ENCODE peak calls at places on chromosomes 4 and X, in seven cellular contexts. X is HCT116, Q is right lobe of liver, L is upper lobe of left lung, R is uterus, B is adrenal gland, K is ovary. I is an unnamed sample. For H3K27me3, the result is how much of the 10 kb centered on the place peaks cover.

GRCh38 chr4:185276036-185276435 is 66.6 kb downstream of the SNX25 start:
- DNase-seq in X (no peak), B (no peak), R (no peak), Q (no peak), K (no peak), L (no peak), I (no peak)

GRCh38 chr4:63663870-63664269 is 745.4 kb downstream of the TECRL start:
- DNase-seq in L (no peak), K (no peak), X (no peak), B (no peak), R (no peak), Q (no peak), I (no peak)

GRCh38 chr4:65242156-65242846 is 428.0 kb downstream of the EPHA5 start:
- DNase-seq in Q (no peak), K (no peak), R (no peak), X (no peak), B (no peak), L (peak), I (no peak)

GRCh38 chr4:164467493-164467892 is 286.4 kb upstream of the SMIM31 start:
- DNase-seq in R (no peak), K (no peak), X (peak), B (no peak), Q (no peak), L (no peak), I (no peak)

GRCh38 chrX:123184858-123185251 is 777 bp downstream of the GRIA3 start:
- DNase-seq in L (peak), Q (peak), X (no peak), R (peak), B (peak), K (peak), I (no peak)

GRCh38 chr4:185004562-185005208 is 13.6 kb upstream of the HELT start:
- DNase-seq in X (no peak), Q (peak), L (peak), R (no peak), K (peak), B (peak), I (no peak)

GRCh38 chr4:7487998-7488671 is 53.4 kb upstream of the PSAPL1 start:
- DNase-seq in K (no peak), L (no peak), R (no peak), Q (no peak), X (no peak), B (no peak), I (no peak)

GRCh38 chr4:4590496-4590895 is 48.6 kb upstream of the STX18 start:
- DNase-seq in L (no peak), B (no peak), X (no peak), Q (no peak), R (no peak), K (no peak), I (no peak)

GRCh38 chr4:48913346-48913745 is 6.8 kb upstream of the OCIAD2 start:
- DNase-seq in Q (no peak), K (no peak), R (peak), X (no peak), B (peak), L (no peak), I (no peak)

GRCh38 chr4:182277402-182277801 is 34.2 kb downstream of the TENM3 start:
- DNase-seq in B (no peak), R (no peak), X (no peak), K (no peak), L (no peak), Q (no peak), I (no peak)

GRCh38 chr4:74873545-74874295 is 59.2 kb upstream of the PARM1 start:
- DNase-seq in R (no peak), Q (no peak), X (no peak), L (no peak), B (no peak), K (no peak), I (no peak)

GRCh38 chrX:116749943-116750342 is 287.2 kb upstream of the CT83 start:
- DNase-seq in L (no peak), R (no peak), X (no peak), B (no peak), Q (no peak), K (no peak), I (no peak)

GRCh38 chr4:109051054-109051453 is 251.4 kb downstream of the COL25A1 start:
- DNase-seq in R (no peak), X (no peak), B (no peak), K (no peak), Q (no peak), L (no peak), I (no peak)

GRCh38 chr4:42627887-42628646 is 28.8 kb downstream of the ATP8A1 start:
- DNase-seq in B (peak), L (no peak), Q (no peak), R (peak), X (no peak), K (peak), I (peak)

GRCh38 chr4:33837043-33837442 is 2407.3 kb downstream of the ARAP2 start:
- DNase-seq in X (no peak), R (no peak), K (no peak), Q (no peak), L (no peak), B (no peak), I (no peak)

GRCh38 chr4:184459413-184459812 is 14.9 kb downstream of the IRF2 start:
- DNase-seq in B (no peak), X (no peak), Q (no peak), K (no peak), L (no peak), R (no peak), I (no peak)

GRCh38 chr4:118948545-118949144 is 60.0 kb downstream of the SYNPO2 start:
- DNase-seq in K (no peak), L (no peak), R (no peak), X (no peak), Q (no peak), B (no peak), I (no peak)

GRCh38 chr4:47465008-47465407 is 1.5 kb upstream of the COMMD8 start:
- DNase-seq in B (no peak), K (no peak), R (no peak), Q (no peak), X (no peak), L (no peak), I (no peak)

GRCh38 chr4:17111959-17112659 is 213.7 kb upstream of the LDB2 start:
- DNase-seq in B (peak), Q (no peak), L (no peak), R (no peak), X (no peak), K (no peak), I (no peak)

GRCh38 chr4:119665718-119666117 is 37.1 kb upstream of the PDE5A start:
- DNase-seq in L (no peak), K (no peak), X (no peak), Q (no peak), B (no peak), R (no peak), I (no peak)

GRCh38 chrX:154840856-154841255 is 6.4 kb upstream of the SMIM9 start:
- DNase-seq in R (no peak), X (peak), Q (no peak), K (no peak), B (no peak), L (no peak), I (no peak)

GRCh38 chr4:2634014-2634413 is 97.6 kb downstream of the FAM193A start:
- DNase-seq in R (no peak), Q (no peak), B (peak), K (no peak), X (no peak), L (no peak), I (peak)

DNA sequence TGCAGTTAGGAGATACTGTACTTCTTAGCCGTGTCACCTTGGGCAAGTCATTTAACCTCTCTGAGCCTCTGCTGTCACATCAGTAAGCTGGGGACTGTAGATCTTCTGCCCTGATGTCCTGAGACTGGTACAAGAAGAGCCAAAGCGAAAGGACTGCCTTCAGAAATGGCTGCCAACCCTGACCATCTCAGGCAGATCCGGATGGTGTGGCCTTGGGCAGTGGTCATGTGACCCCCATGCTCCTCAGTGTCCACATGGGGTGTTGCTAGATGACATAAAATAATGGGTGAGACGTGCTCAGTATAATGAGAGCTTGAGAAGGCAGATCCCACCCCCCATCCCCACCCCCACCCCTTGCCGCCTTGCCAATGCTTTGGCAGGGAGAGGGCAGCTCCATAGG is 60.4 kb upstream of the MTM1 start:
- DNase-seq in X (no peak), B (peak), L (no peak), K (no peak), Q (no peak), R (no peak), I (no peak)
- H3K4me3 ChIP-seq in X (no peak), B (no peak), L (no peak), K (no peak), Q (no peak), R (no peak), I (no peak)

GRCh38 chr4:28636971-28637370 is 1776.3 kb downstream of the STIM2 start:
- DNase-seq in R (no peak), K (no peak), B (no peak), X (no peak), L (no peak), Q (no peak), I (no peak)

GRCh38 chr4:28639747-28640146 is 1779.1 kb downstream of the STIM2 start:
- DNase-seq in K (no peak), L (no peak), Q (no peak), R (no peak), X (no peak), B (no peak), I (no peak)
- TF ChIP-seq POLR2A in K (no peak), L (no peak), Q (no peak), R (no peak), X (no peak), B (no peak), I (no peak)

GRCh38 chr4:154424810-154425484 is 66.7 kb downstream of the DCHS2 start:
- DNase-seq in K (no peak), X (no peak), R (no peak), B (no peak), Q (no peak), L (no peak), I (no peak)
- H3K27me3 ChIP-seq in K (under half), X (under half), R (under half), B (under half), Q (under half), L (under half), I (under half)

DNA sequence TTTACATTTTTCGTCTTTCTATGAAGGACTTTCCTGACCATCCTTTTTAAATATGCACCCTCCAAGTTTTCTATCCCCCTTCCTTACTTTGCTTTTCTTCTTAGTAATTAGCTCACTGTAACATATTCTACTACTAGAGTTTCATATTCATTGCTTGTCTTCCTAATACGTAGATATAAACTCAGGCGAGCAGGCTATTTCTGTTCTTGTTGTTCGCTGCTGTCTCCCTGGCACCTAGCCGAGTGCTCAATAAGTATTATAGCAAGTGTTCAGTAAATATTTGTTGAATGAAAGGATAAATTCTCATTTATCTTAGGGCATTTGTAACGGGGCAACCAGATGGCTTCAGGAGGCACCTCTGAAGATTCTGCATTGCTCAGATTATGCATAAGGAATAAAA is 6.8 kb upstream of the RHOH start:
- DNase-seq in R (no peak), Q (no peak), L (no peak), X (no peak), B (no peak), K (peak), I (no peak)
- H3K4me3 ChIP-seq in R (no peak), Q (no peak), L (no peak), X (no peak), B (no peak), K (no peak), I (no peak)

DNA sequence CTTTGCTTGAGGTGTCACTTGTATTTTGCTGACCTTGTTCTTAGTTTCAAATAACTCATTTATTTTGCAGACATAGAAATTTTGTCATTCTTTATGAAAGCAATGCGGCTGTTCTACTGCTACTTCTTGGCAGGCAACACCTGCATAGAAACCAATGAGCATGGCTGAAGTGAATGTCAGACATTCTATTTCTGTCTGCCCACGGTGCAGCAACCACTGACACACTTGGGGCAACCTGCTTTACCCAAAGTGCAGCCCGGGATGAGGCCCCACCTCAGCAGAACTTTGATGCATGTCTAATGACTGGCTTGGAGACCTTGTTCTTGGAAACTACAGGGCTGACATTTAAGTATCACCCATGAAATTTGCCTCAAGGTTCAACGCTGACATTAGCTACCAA is 93.6 kb downstream of the RBM47 start:
- DNase-seq in B (no peak), X (no peak), K (no peak), L (no peak), Q (no peak), R (no peak), I (peak)
- TF ChIP-seq POLR2A in B (no peak), X (no peak), K (no peak), L (no peak), Q (no peak), R (no peak), I (no peak)

DNA sequence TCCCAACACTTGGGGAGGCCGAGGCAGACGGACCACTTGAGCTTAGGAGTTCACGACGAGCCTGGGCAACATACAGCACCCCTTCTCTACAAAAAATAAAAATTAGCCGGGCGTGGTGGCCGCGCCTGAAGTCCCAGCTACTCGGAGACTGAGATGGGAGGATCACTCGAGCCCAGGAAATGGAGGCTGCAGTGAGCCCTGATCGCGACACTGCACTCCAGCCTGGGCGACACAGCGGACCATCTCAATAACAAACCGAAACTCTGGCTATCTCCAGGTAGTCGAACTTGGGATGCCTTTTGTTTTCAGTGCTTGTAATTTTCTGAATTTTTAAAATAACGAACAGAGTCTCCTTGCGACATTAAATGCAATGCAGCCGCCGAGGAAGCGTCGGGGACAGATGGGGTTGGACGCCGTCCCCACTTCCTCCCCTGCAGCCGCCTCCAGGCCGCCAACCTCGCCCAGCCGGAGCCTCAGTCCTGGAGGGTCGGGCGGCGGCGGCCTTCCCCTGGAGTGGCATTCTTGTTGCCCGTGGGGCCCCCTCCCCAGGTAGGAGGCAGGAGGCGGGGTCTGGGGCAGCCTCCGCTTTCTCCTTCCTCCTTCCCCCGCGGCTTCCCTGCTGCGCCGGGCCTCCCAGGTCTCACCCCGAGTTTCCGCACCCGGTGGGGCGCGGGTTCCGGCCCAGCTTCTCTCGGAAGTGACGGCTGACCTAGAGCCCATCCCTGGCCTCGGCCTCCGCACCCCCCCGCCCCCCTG is 14.6 kb downstream of the HMX1 start:
- DNase-seq in X (no peak), B (no peak), K (no peak), R (no peak), Q (no peak), L (no peak), I (no peak)
- H3K27me3 ChIP-seq in X (under half), B (half or more), K (under half), R (under half), Q (under half), L (under half), I (under half)

DNA sequence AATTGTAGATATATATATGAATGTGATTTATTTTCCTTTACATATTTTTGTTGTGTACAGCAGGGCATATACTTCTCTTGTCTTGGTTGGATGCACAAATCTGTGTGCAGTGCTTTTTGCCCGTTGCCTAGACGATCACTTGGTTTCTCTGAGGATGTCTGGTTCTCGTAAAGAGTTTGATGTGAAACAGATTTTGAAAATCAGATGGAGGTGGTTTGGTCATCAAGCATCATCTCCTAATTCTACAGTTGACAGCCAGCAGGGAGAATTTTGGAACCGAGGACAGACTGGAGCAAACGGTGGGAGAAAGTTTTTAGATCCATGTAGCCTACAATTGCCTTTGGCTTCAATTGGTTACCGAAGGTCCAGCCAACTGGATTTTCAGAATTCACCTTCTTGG is 467 bp downstream of the KLHL5 start:
- DNase-seq in L (no peak), R (no peak), K (no peak), X (no peak), B (no peak), Q (no peak), I (no peak)
- H3K4me3 ChIP-seq in L (no peak), R (no peak), K (no peak), X (no peak), B (no peak), Q (no peak), I (no peak)

GRCh38 chr4:106982711-106983211 is 53.4 kb downstream of the DKK2 start:
- DNase-seq in X (no peak), L (no peak), Q (no peak), K (no peak), B (no peak), R (no peak), I (no peak)

GRCh38 chr4:106987314-106987713 is 48.8 kb downstream of the DKK2 start:
- DNase-seq in R (no peak), K (no peak), B (no peak), Q (no peak), L (no peak), X (no peak), I (no peak)

GRCh38 chr4:106981431-106981830 is 54.7 kb downstream of the DKK2 start:
- DNase-seq in Q (no peak), K (no peak), R (no peak), L (no peak), X (no peak), B (no peak), I (no peak)

GRCh38 chr4:106985830-106986229 is 50.3 kb downstream of the DKK2 start:
- DNase-seq in X (no peak), L (no peak), Q (no peak), B (no peak), R (no peak), K (no peak), I (no peak)

GRCh38 chr4:106986486-106986885 is 49.6 kb downstream of the DKK2 start:
- DNase-seq in K (no peak), L (no peak), X (no peak), B (no peak), R (no peak), Q (no peak), I (no peak)
- TF ChIP-seq POLR2A in K (no peak), L (no peak), X (no peak), B (no peak), R (no peak), Q (no peak), I (no peak)

DNA sequence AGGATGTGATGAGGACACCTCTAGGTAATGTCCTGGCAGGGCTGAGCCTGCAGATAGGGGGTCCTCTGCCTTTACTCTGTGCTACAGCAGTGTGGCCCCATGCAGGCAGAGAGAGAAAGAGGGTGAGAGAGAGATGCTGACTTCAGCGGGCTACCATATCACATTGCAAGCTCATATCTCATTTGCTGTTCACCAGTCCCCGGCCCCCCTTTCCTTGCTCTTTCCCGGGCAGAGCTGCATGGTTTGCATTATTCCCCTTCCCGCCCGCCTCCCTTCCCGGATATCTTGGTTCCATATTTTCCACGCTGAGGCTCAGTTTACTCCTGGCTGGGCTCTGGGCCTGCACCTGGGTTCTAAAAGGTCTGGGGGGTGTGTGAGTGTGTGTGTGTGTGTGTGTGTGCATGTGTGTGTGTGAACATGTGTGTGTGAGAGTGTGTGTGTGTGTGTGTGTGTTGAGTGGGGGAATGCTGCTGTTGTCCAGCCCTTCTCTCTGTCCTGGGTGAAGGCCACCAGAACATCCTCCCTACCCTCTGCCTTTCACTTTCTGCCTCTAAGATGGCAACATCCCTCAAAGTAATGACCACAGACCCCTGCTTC is 63.5 kb downstream of the PJA1 start:
- DNase-seq in Q (no peak), B (no peak), R (no peak), K (no peak), X (no peak), L (no peak), I (no peak)
- H3K27me3 ChIP-seq in Q (under half), B (under half), R (under half), K (under half), X (under half), L (under half), I (under half)